ENCODE peak calls at places on chromosomes 11 and 22, in nine cellular contexts. D, X, Q, K, H, F, W, I and J are unnamed samples.

GRCh38 chr11:10118830-10119229 is 175.2 kb downstream of the SBF2 start:
- DNase-seq in F (no peak), Q (no peak), H (no peak), W (no peak), I (no peak), X (no peak), K (no peak), D (no peak), J (no peak)

GRCh38 chr11:69052343-69053168 is 3.8 kb downstream of the TPCN2 start:
- DNase-seq in H (no peak), I (no peak), Q (no peak), K (no peak), X (no peak), F (no peak), D (no peak), W (no peak), J (no peak)

GRCh38 chr22:46220921-46221320 is 29.2 kb downstream of the CDPF1 start:
- DNase-seq in I (no peak), K (no peak), D (no peak), F (peak), X (no peak), Q (no peak), W (no peak), H (no peak), J (no peak)

GRCh38 chr11:77107950-77108349 is 5.3 kb downstream of the OMP start:
- DNase-seq in H (peak), W (peak), X (peak), D (no peak), I (peak), K (peak), F (peak), Q (no peak), J (peak)

GRCh38 chr11:19432370-19433163 is 191.8 kb upstream of the E2F8 start:
- DNase-seq in W (no peak), D (no peak), H (no peak), I (no peak), F (peak), K (no peak), X (no peak), Q (peak), J (peak)

GRCh38 chr22:26671317-26672059 is 14.1 kb downstream of the MIAT start:
- DNase-seq in F (no peak), W (no peak), H (peak), X (peak), K (peak), Q (no peak), I (no peak), D (peak), J (peak)

GRCh38 chr11:76803811-76804600 is 20.9 kb downstream of the TSKU start:
- DNase-seq in F (peak), X (no peak), H (no peak), Q (no peak), I (no peak), K (no peak), D (no peak), W (no peak), J (no peak)

GRCh38 chr11:34604909-34605308 is 16.0 kb upstream of the EHF start:
- DNase-seq in H (no peak), Q (no peak), X (no peak), I (no peak), K (no peak), D (no peak), F (no peak), W (no peak), J (no peak)

GRCh38 chr22:30202531-30203006 is 44.0 kb downstream of the LIF start:
- DNase-seq in H (peak), Q (no peak), I (no peak), K (peak), D (no peak), W (no peak), X (peak), F (peak), J (peak)

GRCh38 chr22:41532908-41533825 is 11.1 kb downstream of the POLR3H start:
- DNase-seq in K (peak), Q (peak), W (peak), D (peak), I (no peak), H (peak), F (peak), X (peak), J (peak)

GRCh38 chr22:47918276-47918928 is 1156.0 kb downstream of the TBC1D22A start:
- DNase-seq in W (no peak), Q (no peak), X (no peak), I (no peak), F (no peak), H (no peak), D (no peak), K (no peak), J (no peak)

GRCh38 chr22:31192513-31192912 is 19.6 kb upstream of the LIMK2 start:
- DNase-seq in H (no peak), X (no peak), K (no peak), F (peak), Q (no peak), I (no peak), D (no peak), W (no peak), J (peak)

GRCh38 chr22:41478473-41478872 is 9.6 kb downstream of the ACO2 start:
- DNase-seq in K (no peak), Q (no peak), W (no peak), I (no peak), X (no peak), D (no peak), H (no peak), F (no peak), J (no peak)

GRCh38 chr22:47124946-47125345 is 362.5 kb downstream of the TBC1D22A start:
- DNase-seq in D (no peak), F (no peak), I (no peak), K (peak), Q (no peak), X (no peak), H (no peak), W (no peak), J (no peak)

GRCh38 chr11:133052537-133052936 is 479.8 kb downstream of the OPCML start:
- DNase-seq in X (no peak), K (no peak), W (no peak), D (no peak), H (no peak), F (no peak), Q (no peak), I (no peak), J (no peak)

GRCh38 chr11:45379162-45379863 is 93.2 kb upstream of the SYT13 start:
- DNase-seq in K (no peak), F (no peak), Q (no peak), I (no peak), W (no peak), D (no peak), H (no peak), X (no peak), J (no peak)

GRCh38 chr11:8596504-8597046 is 2.5 kb upstream of the STK33 start:
- DNase-seq in F (no peak), Q (no peak), X (no peak), I (no peak), D (no peak), H (no peak), W (no peak), K (no peak), J (no peak)

GRCh38 chr11:8597182-8597581 is 3.2 kb upstream of the STK33 start:
- DNase-seq in F (peak), K (no peak), W (no peak), H (no peak), X (no peak), I (no peak), D (no peak), Q (no peak), J (no peak)

GRCh38 chr11:8593455-8593854 is 573 bp downstream of the STK33 start:
- DNase-seq in K (no peak), X (no peak), D (no peak), F (no peak), H (no peak), Q (no peak), I (no peak), W (no peak), J (no peak)

DNA sequence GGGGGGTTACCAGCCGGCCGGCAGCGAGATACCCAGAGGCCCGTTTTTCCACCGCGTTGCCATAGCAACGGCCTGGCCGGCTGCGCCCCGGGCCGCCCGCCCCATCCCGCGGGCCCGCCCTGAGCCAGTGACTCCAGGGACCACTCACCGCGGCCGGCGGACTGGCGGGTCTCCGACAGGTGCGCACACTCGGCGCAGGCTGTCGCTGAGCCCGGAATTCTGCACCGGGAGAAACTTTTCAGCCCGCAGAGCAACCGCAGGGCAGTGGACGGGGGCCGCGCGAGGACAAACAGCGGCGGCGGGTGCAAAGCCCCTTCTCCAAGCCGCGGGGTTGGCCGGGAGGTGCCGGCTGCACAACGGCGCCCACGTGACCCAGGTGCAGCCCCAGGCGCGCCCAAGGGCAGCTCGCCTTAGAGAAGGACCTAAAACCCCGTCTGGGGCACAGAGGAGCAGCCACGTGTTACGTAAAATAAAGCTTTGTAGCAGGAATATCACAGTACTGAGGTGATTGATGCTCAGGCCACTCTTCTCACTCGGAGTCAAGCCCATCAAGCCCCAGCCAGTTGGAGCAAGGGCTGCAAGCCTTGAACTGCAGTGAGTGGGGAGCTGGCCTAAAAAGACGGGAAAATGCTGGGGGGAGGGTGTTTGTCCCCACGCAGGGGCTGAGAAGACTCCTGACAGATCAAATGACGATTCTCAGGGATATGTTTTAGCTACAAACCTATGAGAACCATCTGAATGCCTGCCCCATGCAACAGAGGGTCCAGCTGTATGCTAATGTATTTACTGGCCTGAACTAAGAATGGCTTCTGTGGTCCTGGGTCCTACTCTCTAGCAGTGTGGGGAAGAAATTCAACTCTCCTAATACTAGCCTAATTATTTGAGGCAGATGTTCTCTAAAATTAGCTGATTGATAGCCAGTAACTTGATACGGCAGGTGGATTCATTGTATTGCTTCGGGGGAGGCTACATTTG is at the start of gene STK33:
- DNase-seq in X (peak), I (peak), D (peak), K (peak), W (peak), F (no peak), H (peak), Q (peak), J (peak)
- H3K4me3 ChIP-seq in X (peak), I (peak), D (peak), K (peak), W (peak), F (peak), H (peak), Q (peak), J (peak)

DNA sequence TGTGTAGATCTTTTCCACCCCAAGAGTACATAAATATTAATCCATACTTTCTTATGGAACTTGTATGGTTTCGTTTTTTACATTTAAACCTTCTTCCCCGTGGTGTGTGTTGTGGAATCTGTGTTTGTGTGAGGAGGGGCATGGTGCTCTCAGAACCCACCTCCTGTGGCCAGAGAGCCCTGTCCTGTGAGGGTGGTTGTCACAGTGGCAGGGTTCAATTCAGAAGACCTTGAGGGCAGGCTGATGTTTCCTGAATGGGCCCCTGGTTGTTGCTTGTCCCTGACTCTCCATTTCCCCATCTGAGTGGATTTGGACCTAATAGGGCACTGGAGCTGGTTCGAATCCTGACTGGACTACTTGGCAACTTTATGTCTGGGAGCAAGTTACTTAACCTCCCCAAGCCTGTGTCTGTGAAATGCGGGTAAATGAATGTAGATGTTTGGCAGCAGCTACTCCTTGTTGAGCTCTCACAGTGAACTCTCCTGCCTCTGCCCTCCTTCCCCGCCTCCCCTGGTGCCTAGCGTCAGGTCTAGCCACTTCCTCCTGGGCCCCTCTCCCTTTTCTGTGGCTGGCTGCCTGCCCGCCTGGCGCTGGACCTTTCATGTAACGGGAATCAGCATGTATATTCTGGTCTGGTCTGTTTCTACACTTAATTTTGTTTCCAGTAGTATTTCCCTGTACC is 7.3 kb downstream of the NEAT1 start:
- DNase-seq in W (no peak), D (peak), I (no peak), F (peak), K (peak), X (peak), H (peak), Q (no peak), J (peak)
- TF ChIP-seq POLR2A in W (peak), D (peak), I (peak), F (peak), K (no peak), X (no peak), H (peak), Q (no peak), J (no peak)

GRCh38 chr11:59271247-59271755 is 58.6 kb upstream of the MPEG1 start:
- DNase-seq in D (no peak), K (no peak), X (no peak), F (no peak), H (no peak), I (no peak), Q (no peak), W (no peak), J (no peak)
- H3K27ac ChIP-seq in D (no peak), K (no peak), X (no peak), F (no peak), H (no peak), I (no peak), Q (no peak), W (no peak), J (no peak)

GRCh38 chr22:18110944-18111758 is 542 bp downstream of the TUBA8 start:
- DNase-seq in D (no peak), F (no peak), I (no peak), W (no peak), H (no peak), X (no peak), K (no peak), Q (peak), J (peak)
- H3K4me3 ChIP-seq in D (peak), F (peak), I (no peak), W (peak), H (peak), X (peak), K (peak), Q (peak), J (no peak)